ENCODE peak calls at places on chromosome 7, in ten cellular contexts. Q is A549; I is HFFc6; H is ovary; V is KG1; W is effector CD4-positive, alpha-beta T cell; J is NCI-H1417; C is activated CD4-positive, alpha-beta T cell treated with anti-CD3 and anti-CD28 coated beads, Interleukin-2, amount 50 U/mL, for 48 hours; D is islet precursor cell; S is naive thymus-derived CD8-positive, alpha-beta T cell. A is an unnamed sample.
A peak's percentile ranks its signal among the peaks of the same experiment; 100 is the strongest.

GRCh38 chr7:69187824-69188335 is 410.4 kb upstream of the AUTS2 start:
- DNase-seq in S (no peak), C (no peak), H (no peak), Q (peak; percentile 23), W (no peak), V (no peak), D (peak; percentile 54), J (no peak), I (no peak), A (no peak)

GRCh38 chr7:55187701-55188491 is 169.1 kb downstream of the EGFR start:
- DNase-seq in Q (no peak), D (peak; percentile 17), I (no peak), S (no peak), C (no peak), W (no peak), V (no peak), J (no peak), H (peak; percentile 84), A (no peak)

GRCh38 chr7:74082770-74083116 is 861 bp upstream of the LIMK1 start:
- DNase-seq in I (no peak), C (no peak), Q (no peak), H (no peak), D (no peak), V (no peak), J (no peak), S (no peak), W (no peak), A (no peak)

GRCh38 chr7:30032310-30033125 is 4.3 kb downstream of the PLEKHA8 start:
- DNase-seq in D (no peak), I (peak; percentile 74), S (no peak), J (no peak), Q (no peak), C (no peak), V (no peak), W (no peak), H (peak; percentile 30), A (no peak)

GRCh38 chr7:81638216-81638615 is 131.6 kb downstream of the HGF start:
- DNase-seq in H (no peak), D (no peak), J (no peak), S (no peak), C (no peak), I (peak; percentile 72), Q (peak; percentile 95), V (no peak), W (no peak), A (no peak)

GRCh38 chr7:92135100-92135429 is 788 bp upstream of the CYP51A1 start:
- DNase-seq in C (no peak), D (peak; percentile 55), J (no peak), Q (no peak), S (no peak), H (no peak), I (no peak), V (peak; percentile 74), W (peak; percentile 3), A (peak; percentile 59)

GRCh38 chr7:49781996-49782395 is 8.6 kb downstream of the VWC2 start:
- DNase-seq in S (no peak), H (no peak), C (no peak), D (no peak), W (no peak), I (no peak), V (no peak), Q (no peak), J (no peak), A (no peak)

GRCh38 chr7:115678049-115678982 is 352.2 kb downstream of the TFEC start:
- DNase-seq in J (no peak), W (no peak), I (peak; percentile 43), S (no peak), Q (peak; percentile 33), C (no peak), H (peak; percentile 49), V (no peak), D (no peak), A (no peak)

GRCh38 chr7:42155836-42156540 is 81.0 kb downstream of the GLI3 start:
- DNase-seq in H (no peak), V (no peak), D (peak; percentile 85), S (no peak), W (no peak), C (no peak), I (peak; percentile 48), J (no peak), Q (no peak), A (no peak)

GRCh38 chr7:129315916-129316315 is 91.1 kb downstream of the AHCYL2 start:
- DNase-seq in D (no peak), S (no peak), J (no peak), I (no peak), C (no peak), W (no peak), Q (no peak), H (no peak), V (no peak), A (no peak)

GRCh38 chr7:4702961-4703512 is 20.9 kb downstream of the FOXK1 start:
- DNase-seq in V (no peak), D (peak; percentile 87), S (no peak), W (no peak), J (no peak), Q (no peak), I (no peak), C (no peak), H (no peak), A (no peak)

GRCh38 chr7:27165089-27165654 is at the start of gene HOXA9:
- DNase-seq in C (peak; percentile 15), W (no peak), D (no peak), S (no peak), I (peak; percentile 96), H (no peak), V (no peak), J (no peak), Q (no peak), A (no peak)

GRCh38 chr7:45970454-45970853 is 49.4 kb upstream of the IGFBP3 start:
- DNase-seq in H (no peak), W (no peak), V (no peak), J (no peak), C (no peak), S (no peak), I (no peak), Q (no peak), D (no peak), A (no peak)

GRCh38 chr7:140655511-140656408 is 15.1 kb upstream of the DENND2A start:
- DNase-seq in C (no peak), D (no peak), H (no peak), J (no peak), Q (no peak), W (no peak), S (no peak), V (no peak), I (no peak), A (no peak)

GRCh38 chr7:140348161-140348849 is 50.0 kb downstream of the SLC37A3 start:
- DNase-seq in V (no peak), I (peak; percentile 9), C (no peak), W (no peak), S (no peak), D (no peak), J (no peak), Q (no peak), H (no peak), A (no peak)

GRCh38 chr7:118104812-118105441 is 79.0 kb upstream of the LSM8 start:
- DNase-seq in D (no peak), I (no peak), V (peak; percentile 18), C (no peak), Q (peak; percentile 44), J (peak; percentile 9), S (no peak), H (no peak), W (no peak), A (peak; percentile 41)

GRCh38 chr7:115357213-115357999 is 435.5 kb downstream of the MDFIC start:
- DNase-seq in C (no peak), Q (no peak), I (peak; percentile 86), W (no peak), H (no peak), D (no peak), S (no peak), V (no peak), J (peak; percentile 80), A (no peak)

GRCh38 chr7:34748244-34749039 is 90.4 kb downstream of the NPSR1 start:
- DNase-seq in C (no peak), W (no peak), I (peak; percentile 76), D (peak; percentile 84), J (peak; percentile 63), V (no peak), Q (peak; percentile 89), H (peak; percentile 34), S (no peak), A (no peak)

GRCh38 chr7:12685550-12685949 is 1.9 kb upstream of the ARL4A start:
- DNase-seq in D (peak; percentile 82), H (no peak), W (peak; percentile 20), Q (peak; percentile 89), C (peak; percentile 18), S (no peak), I (no peak), V (no peak), J (peak; percentile 33), A (peak; percentile 79)

GRCh38 chr7:112449353-112449752 is 907 bp upstream of the IFRD1 start:
- DNase-seq in H (no peak), Q (peak; percentile 24), S (peak; percentile 5), V (no peak), J (peak; percentile 61), C (peak; percentile 39), D (no peak), W (peak; percentile 30), I (peak; percentile 48), A (no peak)

A was measured in NCI-H2227 treated with DMSO at 0.1 percent for 48 hours.